ENCODE peak calls at places on chromosomes 1 and 21, in five cellular contexts. U is H1, H is H9, I is neuronal stem cell, Z is mesendoderm. D is an unnamed sample.

GRCh38 chr1:167775178-167775577 is 53.4 kb downstream of the MPZL1 start:
- DNase-seq in Z (no peak), U (no peak), H (no peak), I (no peak), D (peak; percentile 77)

GRCh38 chr1:6008696-6009095 is 16.5 kb upstream of the NPHP4 start:
- DNase-seq in H (no peak), U (no peak), Z (no peak), I (no peak), D (no peak)

GRCh38 chr1:160705176-160705745 is 6.4 kb downstream of the CD48 start:
- DNase-seq in I (no peak), Z (no peak), U (no peak), H (no peak), D (no peak)

GRCh38 chr1:51962486-51963356 is 27.8 kb downstream of the RAB3B start:
- DNase-seq in Z (no peak), U (no peak), H (no peak), I (no peak), D (no peak)

GRCh38 chr1:227776277-227776676 is 39.2 kb upstream of the PRSS38 start:
- DNase-seq in I (no peak), Z (no peak), U (no peak), H (no peak), D (peak; percentile 80)

GRCh38 chr1:189616893-189617292 is 860.8 kb downstream of the BRINP3 start:
- DNase-seq in U (no peak), I (no peak), H (no peak), Z (peak; percentile 23), D (peak; percentile 37)

GRCh38 chr1:156488566-156489165 is 11.9 kb downstream of the MEF2D start:
- DNase-seq in U (no peak), H (no peak), I (no peak), Z (peak; percentile 63), D (no peak)

GRCh38 chr21:45557611-45558043 is 15.4 kb upstream of the SLC19A1 start:
- DNase-seq in I (no peak), H (no peak), Z (no peak), U (no peak), D (no peak)

GRCh38 chr1:190124068-190124467 is 353.6 kb downstream of the BRINP3 start:
- DNase-seq in Z (peak; percentile 19), U (no peak), H (no peak), I (no peak), D (peak; percentile 8)

GRCh38 chr21:34881421-34881820 is 167.7 kb downstream of the RUNX1 start:
- DNase-seq in I (no peak), H (no peak), U (no peak), Z (no peak), D (peak; percentile 84)

GRCh38 chr1:223708001-223708359 is 4.4 kb upstream of the CAPN2 start:
- DNase-seq in H (no peak), U (no peak), Z (no peak), I (no peak), D (no peak)

GRCh38 chr1:221078260-221078965 is 199.2 kb downstream of the HLX start:
- DNase-seq in U (no peak), Z (no peak), H (no peak), I (no peak), D (peak; percentile 51)

GRCh38 chr1:81221564-81221963 is 579.2 kb upstream of the ADGRL2 start:
- DNase-seq in Z (no peak), U (no peak), H (no peak), I (no peak), D (no peak)

GRCh38 chr1:37509181-37509580 is 5.4 kb downstream of the MEAF6 start:
- DNase-seq in H (no peak), I (no peak), Z (peak; percentile 64), U (no peak), D (peak; percentile 51)

GRCh38 chr1:32273389-32274208 is 18.3 kb upstream of the HDAC1 start:
- DNase-seq in I (no peak), Z (peak; percentile 92), U (peak; percentile 77), H (peak; percentile 97), D (peak; percentile 9)

GRCh38 chr1:26861889-26862371 is 1.0 kb upstream of the SFN start:
- DNase-seq in Z (no peak), U (no peak), H (no peak), I (no peak), D (no peak)

GRCh38 chr1:92259350-92259749 is 39.4 kb downstream of the GLMN start:
- DNase-seq in Z (no peak), H (no peak), I (no peak), U (no peak), D (peak; percentile 16)

GRCh38 chr21:43196789-43197188 is 28.0 kb downstream of the CRYAA start:
- DNase-seq in I (no peak), U (no peak), H (peak; percentile 15), Z (no peak), D (no peak)

GRCh38 chr1:33791251-33791650 is 72.6 kb upstream of the HMGB4 start:
- DNase-seq in I (no peak), Z (no peak), U (no peak), H (no peak), D (no peak)

GRCh38 chr1:96313216-96313615 is 408.4 kb upstream of the PTBP2 start:
- DNase-seq in U (no peak), H (no peak), I (no peak), Z (no peak), D (peak; percentile 86)

GRCh38 chr1:40755052-40755451 is 28.5 kb upstream of the KCNQ4 start:
- DNase-seq in H (no peak), U (no peak), Z (no peak), I (no peak), D (no peak)

GRCh38 chr21:35086357-35086756 is 37.3 kb upstream of the RUNX1 start:
- DNase-seq in Z (peak; percentile 55), U (no peak), I (no peak), H (no peak), D (peak; percentile 54)

GRCh38 chr1:60449876-60450275 is 376.3 kb upstream of the C1orf87 start:
- DNase-seq in H (no peak), Z (no peak), U (no peak), I (no peak), D (no peak)

GRCh38 chr1:94807742-94808491 is 12.2 kb upstream of the SLC44A3 start:
- DNase-seq in U (no peak), I (no peak), H (no peak), Z (no peak), D (peak; percentile 42)

GRCh38 chr1:221726331-221726692 is 15.6 kb downstream of the DUSP10 start:
- DNase-seq in U (no peak), I (no peak), H (no peak), Z (no peak), D (no peak)

GRCh38 chr1:77538956-77539509 is 143.4 kb downstream of the ZZZ3 start:
- DNase-seq in H (no peak), I (no peak), Z (no peak), U (no peak), D (peak; percentile 93)

GRCh38 chr1:77533660-77534295 is 148.7 kb downstream of the ZZZ3 start:
- DNase-seq in U (peak; percentile 43), I (peak; percentile 52), H (peak; percentile 64), Z (peak; percentile 69), D (peak; percentile 75)

GRCh38 chr1:77532641-77533040 is 149.8 kb downstream of the ZZZ3 start:
- DNase-seq in I (no peak), Z (no peak), U (no peak), H (no peak), D (no peak)

GRCh38 chr1:77536813-77537212 is 145.6 kb downstream of the ZZZ3 start:
- DNase-seq in H (no peak), I (no peak), Z (no peak), U (no peak), D (peak; percentile 98)

GRCh38 chr1:77534456-77534855 is 148.0 kb downstream of the ZZZ3 start:
- DNase-seq in I (no peak), H (no peak), U (no peak), Z (no peak), D (no peak)
- H2AK5ac ChIP-seq in I (no peak overlapping the region), H (no peak overlapping the region), U (no peak overlapping the region), Z (no peak overlapping the region), D (peak overlapping the region; percentile 97)

GRCh38 chr1:183996036-183996376 is 41.5 kb downstream of the COLGALT2 start:
- DNase-seq in H (no peak), U (no peak), I (no peak), Z (no peak), D (no peak)
- H4K8ac ChIP-seq in H (no peak overlapping the region), U (no peak overlapping the region), I (no peak overlapping the region), Z (no peak overlapping the region), D (no peak overlapping the region)

GRCh38 chr1:229230136-229230892 is 40.6 kb upstream of the RAB4A start:
- DNase-seq in I (no peak), U (no peak), H (no peak), Z (peak; percentile 59), D (no peak)
- H2AK5ac ChIP-seq in I (peak overlapping the region; percentile 30), U (peak overlapping the region; percentile 96), H (no peak overlapping the region), Z (no peak overlapping the region), D (no peak overlapping the region)

DNA sequence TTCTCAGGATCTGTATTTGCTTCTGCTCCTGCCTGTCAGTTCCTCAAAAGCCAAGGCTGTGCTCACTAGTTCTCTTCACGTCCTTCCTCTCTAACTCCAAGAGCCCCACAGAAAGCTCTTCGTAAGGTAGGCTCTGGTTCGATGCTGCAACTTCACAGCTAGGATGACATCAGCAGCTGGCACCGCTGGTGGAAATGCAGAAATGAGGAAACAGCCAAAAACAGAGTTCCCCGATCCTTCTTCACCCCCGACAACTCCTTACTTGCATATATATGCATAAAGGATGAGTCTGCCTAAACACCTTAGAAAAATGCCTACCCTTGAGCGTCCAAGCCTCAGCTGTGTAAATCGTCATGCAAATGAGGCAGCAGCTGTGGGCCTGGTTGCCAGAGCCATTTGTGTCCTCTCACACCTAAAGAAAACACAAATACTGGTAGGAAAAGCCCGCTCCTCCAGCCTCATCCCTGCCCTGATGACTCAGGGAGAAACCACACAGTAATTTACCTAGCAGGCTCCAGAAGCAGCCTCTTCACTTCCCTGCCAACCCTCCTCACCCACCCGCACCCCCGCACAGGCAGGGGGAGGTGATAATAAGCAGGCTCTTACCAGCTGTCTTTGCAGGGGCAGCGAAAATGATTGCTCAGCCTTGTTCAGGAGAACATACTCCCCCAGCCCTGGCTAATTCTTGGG is 28.2 kb downstream of the BATF3 start:
- DNase-seq in Z (peak; percentile 91), H (peak; percentile 45), I (no peak), U (no peak), D (peak; percentile 69)
- H4K8ac ChIP-seq in Z (no peak overlapping the region), H (no peak overlapping the region), I (no peak overlapping the region), U (no peak overlapping the region), D (no peak overlapping the region)

GRCh38 chr1:2194319-2194897 is at the start of gene FAAP20:
- DNase-seq in U (no peak), H (peak; percentile 81), Z (peak; percentile 63), I (no peak), D (peak; percentile 54)
- H2AK5ac ChIP-seq in U (no peak within 1 kb of the TSS), H (no peak within 1 kb of the TSS), Z (peak within 1 kb of the TSS; percentile 37), I (peak within 1 kb of the TSS; percentile 100), D (peak within 1 kb of the TSS; percentile 79)

DNA sequence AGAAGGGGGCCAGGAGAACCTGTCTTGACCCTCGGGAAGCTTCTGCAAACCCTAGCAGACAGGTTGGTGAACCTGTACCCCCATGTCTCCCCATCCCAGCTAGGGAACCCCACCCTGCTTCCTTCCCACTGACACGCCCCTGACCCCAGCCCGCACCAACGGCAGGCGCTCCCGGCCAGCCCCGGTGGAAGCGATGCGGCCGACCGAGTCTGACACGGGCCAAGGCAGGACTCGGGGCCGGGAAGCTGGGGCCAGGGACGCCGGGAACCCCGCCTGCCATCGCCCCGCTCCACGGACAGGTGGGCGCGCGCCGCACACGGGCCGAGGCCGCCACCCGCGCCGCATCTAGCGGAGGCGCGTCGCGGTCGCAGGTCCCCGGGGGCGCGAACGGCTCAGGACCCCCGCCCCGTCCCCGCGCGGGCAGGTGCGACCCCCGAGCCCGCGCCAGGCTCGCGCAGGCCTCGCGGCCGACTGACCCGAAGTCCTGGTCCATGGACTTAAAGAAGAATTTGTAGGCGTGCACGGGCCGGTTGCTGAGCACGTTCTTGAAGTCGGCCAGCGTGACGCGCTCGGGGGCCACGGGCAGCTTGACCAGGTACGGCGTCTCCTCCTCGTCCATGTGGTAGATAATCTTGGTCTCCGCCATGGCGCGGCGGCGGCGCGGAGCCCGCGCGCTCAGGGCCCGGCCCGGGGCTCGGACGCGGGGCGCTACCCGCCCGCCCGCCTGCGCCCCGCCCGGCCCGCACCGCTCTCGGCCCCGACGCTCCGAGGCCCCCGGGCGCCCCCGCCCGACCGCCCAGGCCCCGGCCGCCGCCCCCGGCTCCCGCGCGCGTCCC is 580 bp downstream of the DVL1 start:
- DNase-seq in I (no peak), Z (no peak), U (no peak), H (no peak), D (peak; percentile 46)
- H4K8ac ChIP-seq in I (peak overlapping the region; percentile 65), Z (peak overlapping the region; percentile 77), U (peak overlapping the region; percentile 68), H (no peak overlapping the region), D (peak overlapping the region; percentile 58)

D was measured in IMR-90.